ENCODE peak calls at places on chromosomes 3 and 15, in six cellular contexts. C is mesenchymal stem cell, Z is mesendoderm, U is H1, N is neuronal stem cell, O is IMR-90. A is an unnamed sample.
A peak's percentile ranks its signal among the peaks of the same experiment; 100 is the strongest.

GRCh38 chr15:68209735-68210408 is 4.7 kb upstream of the CALML4 start:
- DNase-seq in O (no peak), C (no peak), N (no peak), Z (no peak), U (no peak), A (no peak)

GRCh38 chr15:62940755-62941361 is 101.7 kb upstream of the TPM1 start:
- DNase-seq in Z (peak; percentile 10), N (no peak), C (peak; percentile 99), U (no peak), O (peak; percentile 98), A (no peak)

GRCh38 chr3:51400169-51400568 is 9.1 kb downstream of the RBM15B start:
- DNase-seq in C (no peak), O (no peak), N (no peak), Z (no peak), U (no peak), A (no peak)

GRCh38 chr3:12350151-12350813 is 61.4 kb downstream of the PPARG start:
- DNase-seq in C (no peak), U (no peak), N (no peak), O (no peak), Z (no peak), A (no peak)

GRCh38 chr3:197205265-197205664 is 93.1 kb downstream of the DLG1 start:
- DNase-seq in O (no peak), N (no peak), U (no peak), C (no peak), Z (no peak), A (no peak)

GRCh38 chr3:161253711-161254110 is 32.6 kb downstream of the NMD3 start:
- DNase-seq in Z (no peak), C (no peak), O (no peak), N (no peak), U (no peak), A (no peak)

GRCh38 chr3:15796771-15797599 is 794 bp downstream of the ANKRD28 start:
- DNase-seq in Z (peak; percentile 60), C (peak; percentile 86), O (peak; percentile 77), U (no peak), N (peak; percentile 41), A (no peak)

GRCh38 chr3:178538065-178538464 is 1.8 kb downstream of the KCNMB2 start:
- DNase-seq in N (no peak), U (no peak), O (no peak), Z (no peak), C (peak; percentile 70), A (no peak)

GRCh38 chr3:177051419-177051818 is 145.9 kb downstream of the TBL1XR1 start:
- DNase-seq in Z (peak; percentile 34), O (no peak), N (no peak), C (no peak), U (no peak), A (no peak)

GRCh38 chr3:16199769-16200168 is 25.3 kb downstream of the GALNT15 start:
- DNase-seq in O (no peak), U (no peak), Z (no peak), C (no peak), N (no peak), A (no peak)

GRCh38 chr3:33364531-33365128 is 75.6 kb downstream of the UBP1 start:
- DNase-seq in Z (peak; percentile 38), C (peak; percentile 28), N (no peak), O (peak; percentile 80), U (no peak), A (no peak)

GRCh38 chr15:60137711-60138396 is 133.7 kb downstream of the FOXB1 start:
- DNase-seq in O (no peak), N (no peak), Z (no peak), U (no peak), C (peak; percentile 12), A (no peak)

GRCh38 chr3:71074416-71074815 is 509.1 kb downstream of the FOXP1 start:
- DNase-seq in O (peak; percentile 43), C (no peak), Z (no peak), N (no peak), U (no peak), A (no peak)

GRCh38 chr3:28476764-28477163 is 128.1 kb upstream of the AZI2 start:
- DNase-seq in N (no peak), Z (no peak), C (no peak), O (no peak), U (no peak), A (no peak)

GRCh38 chr15:68699124-68699880 is 120.5 kb downstream of the CORO2B start:
- DNase-seq in U (no peak), C (no peak), Z (no peak), O (no peak), N (no peak), A (no peak)

GRCh38 chr15:41856716-41857115 is 18.1 kb downstream of the PLA2G4B start:
- DNase-seq in U (no peak), C (no peak), O (no peak), Z (no peak), N (no peak), A (no peak)

GRCh38 chr3:32869513-32870047 is 51.8 kb downstream of the TRIM71 start:
- DNase-seq in Z (peak; percentile 99), N (peak; percentile 94), C (no peak), U (peak; percentile 93), O (no peak), A (peak; percentile 98)

GRCh38 chr15:101676965-101677364 is 24.8 kb upstream of the TM2D3 start:
- DNase-seq in N (no peak), Z (no peak), C (peak; percentile 73), O (peak; percentile 51), U (no peak), A (no peak)
- H2BK15ac ChIP-seq in N (no peak overlapping the region), Z (no peak overlapping the region), C (no peak overlapping the region), O (peak overlapping the region; percentile 53), U (no peak overlapping the region), A (no peak overlapping the region)

GRCh38 chr15:26632500-26632899 is 140.4 kb downstream of the GABRB3 start:
- DNase-seq in C (no peak), N (no peak), O (no peak), U (no peak), Z (no peak), A (no peak)
- H2BK120ac ChIP-seq in C (no peak overlapping the region), N (no peak overlapping the region), O (no peak overlapping the region), U (no peak overlapping the region), Z (peak overlapping the region; percentile 98), A (no peak overlapping the region)

GRCh38 chr15:99000001-99000590 is 7.5 kb downstream of the PGPEP1L start:
- DNase-seq in N (no peak), U (no peak), Z (no peak), O (no peak), C (no peak), A (no peak)
- H2BK15ac ChIP-seq in N (no peak overlapping the region), U (no peak overlapping the region), Z (no peak overlapping the region), O (no peak overlapping the region), C (no peak overlapping the region), A (no peak overlapping the region)

DNA sequence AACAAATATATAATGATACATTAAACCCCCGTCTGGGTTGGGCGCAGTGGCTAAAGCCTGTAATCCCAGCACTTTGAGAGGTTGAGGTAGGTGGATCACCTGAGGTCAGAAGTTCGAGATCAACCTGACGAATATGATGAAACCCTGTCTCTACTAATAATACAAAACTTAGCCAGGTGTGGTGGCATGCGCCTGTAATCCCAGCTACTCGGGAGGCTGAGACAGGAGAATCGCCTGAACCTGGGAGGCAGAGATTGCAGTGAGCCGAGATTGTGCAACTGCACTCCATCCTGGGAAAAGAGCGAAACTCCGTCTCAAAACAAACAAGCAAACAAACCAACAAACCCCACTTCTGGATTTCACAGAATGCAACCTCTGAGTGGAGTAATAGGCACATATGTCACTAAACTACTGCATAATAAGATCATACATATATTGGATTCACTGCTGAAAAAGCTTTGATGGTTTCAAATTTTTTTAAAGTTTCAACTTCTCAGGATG is 718.2 kb downstream of the SI start:
- DNase-seq in Z (no peak), O (no peak), U (no peak), C (no peak), N (no peak), A (no peak)
- H2BK120ac ChIP-seq in Z (no peak overlapping the region), O (no peak overlapping the region), U (no peak overlapping the region), C (no peak overlapping the region), N (no peak overlapping the region), A (no peak overlapping the region)

GRCh38 chr3:185896565-185896964 is 41.2 kb downstream of the TRA2B start:
- DNase-seq in U (no peak), N (no peak), O (no peak), Z (no peak), C (no peak), A (no peak)
- H2BK15ac ChIP-seq in U (no peak overlapping the region), N (no peak overlapping the region), O (no peak overlapping the region), Z (no peak overlapping the region), C (no peak overlapping the region), A (no peak overlapping the region)

A was measured in H9.